ENCODE peak calls at places on chromosomes 2 and 18, in seven cellular contexts. C is sigmoid colon, M is psoas muscle, U is kidney epithelial cell, E is stomach, R is SK-N-SH, T is endothelial cell. N is an unnamed sample.

GRCh38 chr2:146213674-146214073 is 1631.2 kb upstream of the ACVR2A start:
- DNase-seq in M (no peak), R (no peak), E (no peak), U (no peak), T (no peak), C (no peak), N (no peak)

GRCh38 chr2:217102941-217103340 is 243.1 kb upstream of the TNP1 start:
- DNase-seq in C (no peak), T (no peak), R (no peak), E (no peak), M (no peak), U (no peak), N (no peak)

GRCh38 chr18:22545091-22545795 is 127.5 kb upstream of the CTAGE1 start:
- DNase-seq in M (no peak), C (no peak), U (no peak), E (no peak), T (no peak), R (no peak), N (no peak)

GRCh38 chr2:236503583-236503982 is 66.0 kb upstream of the ACKR3 start:
- DNase-seq in T (no peak), C (no peak), M (no peak), U (no peak), R (no peak), E (no peak), N (no peak)

GRCh38 chr2:227238242-227239237 is 74.1 kb downstream of the COL4A3 start:
- DNase-seq in T (peak; percentile 77), C (peak; percentile 75), R (peak; percentile 45), M (peak; percentile 69), E (peak; percentile 72), U (peak; percentile 34), N (peak; percentile 70)

GRCh38 chr2:128643221-128644065 is 324.8 kb upstream of the HS6ST1 start:
- DNase-seq in C (peak; percentile 46), M (no peak), R (no peak), E (peak; percentile 15), U (no peak), T (no peak), N (no peak)

GRCh38 chr2:146661494-146662096 is 1183.2 kb upstream of the ACVR2A start:
- DNase-seq in C (no peak), E (no peak), T (peak; percentile 11), U (no peak), R (peak; percentile 3), M (no peak), N (no peak)

GRCh38 chr2:164456599-164456998 is 164.7 kb downstream of the GRB14 start:
- DNase-seq in R (peak; percentile 51), M (no peak), E (no peak), C (no peak), T (no peak), U (no peak), N (peak; percentile 53)

GRCh38 chr2:2831656-2832055 is 500.6 kb upstream of the MYT1L start:
- DNase-seq in T (no peak), C (no peak), M (no peak), U (no peak), R (peak; percentile 62), E (peak; percentile 22), N (peak; percentile 62)

GRCh38 chr18:616380-616995 is 19.7 kb downstream of the CLUL1 start:
- DNase-seq in U (no peak), C (no peak), M (no peak), E (no peak), T (no peak), R (peak; percentile 44), N (no peak)

GRCh38 chr2:26610504-26611335 is 30.4 kb downstream of the CIB4 start:
- DNase-seq in R (no peak), C (peak; percentile 51), M (no peak), E (peak; percentile 63), U (no peak), T (no peak), N (no peak)

GRCh38 chr2:238720232-238720672 is 127.6 kb upstream of the TWIST2 start:
- DNase-seq in C (no peak), M (peak; percentile 78), E (peak; percentile 54), U (no peak), R (peak; percentile 62), T (peak; percentile 76), N (peak; percentile 58)

GRCh38 chr2:23528690-23529089 is 143.7 kb downstream of the KLHL29 start:
- DNase-seq in M (no peak), E (no peak), R (no peak), C (no peak), T (no peak), U (no peak), N (no peak)

GRCh38 chr2:70901235-70902066 is 34.2 kb upstream of the ATP6V1B1 start:
- DNase-seq in T (no peak), C (no peak), U (no peak), E (no peak), R (peak; percentile 71), M (no peak), N (peak; percentile 35)

GRCh38 chr2:230323385-230324106 is 3.4 kb upstream of the SP140L start:
- DNase-seq in C (no peak), R (peak; percentile 79), U (no peak), M (no peak), T (no peak), E (no peak), N (peak; percentile 77)
- TF ChIP-seq CTCF in C (no peak), R (peak; percentile 58), U (peak; percentile 14), M (no peak), T (no peak), E (no peak), N (peak; percentile 78)

DNA sequence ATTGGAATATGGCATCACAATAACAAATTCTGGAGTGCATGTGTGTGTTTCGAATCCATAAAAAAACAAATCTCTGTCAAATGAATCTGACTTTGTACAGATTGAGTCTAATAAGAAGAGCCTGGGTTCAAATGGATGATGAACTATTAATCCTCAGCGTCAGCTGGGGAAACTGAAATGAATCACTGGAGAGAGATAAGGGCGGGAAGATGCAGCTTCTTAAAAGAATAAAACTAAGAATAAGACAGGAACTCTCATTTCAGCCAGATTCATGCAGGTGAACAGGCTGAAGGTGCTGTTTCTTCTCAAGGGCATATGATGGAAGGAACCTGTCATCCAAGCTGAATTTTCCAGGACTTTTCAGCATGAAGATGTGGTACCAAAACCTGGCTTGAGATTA is 202.6 kb upstream of the TRIB2 start:
- DNase-seq in M (no peak), C (no peak), E (no peak), U (no peak), T (no peak), R (no peak), N (no peak)
- TF ChIP-seq CTCF in M (no peak), C (no peak), E (no peak), U (no peak), T (no peak), R (no peak), N (no peak)

GRCh38 chr2:1588994-1589611 is 155.2 kb downstream of the PXDN start:
- DNase-seq in U (no peak), R (no peak), T (no peak), C (no peak), M (peak; percentile 37), E (no peak), N (no peak)
- TF ChIP-seq CTCF in U (no peak), R (peak; percentile 31), T (no peak), C (no peak), M (no peak), E (no peak), N (no peak)

DNA sequence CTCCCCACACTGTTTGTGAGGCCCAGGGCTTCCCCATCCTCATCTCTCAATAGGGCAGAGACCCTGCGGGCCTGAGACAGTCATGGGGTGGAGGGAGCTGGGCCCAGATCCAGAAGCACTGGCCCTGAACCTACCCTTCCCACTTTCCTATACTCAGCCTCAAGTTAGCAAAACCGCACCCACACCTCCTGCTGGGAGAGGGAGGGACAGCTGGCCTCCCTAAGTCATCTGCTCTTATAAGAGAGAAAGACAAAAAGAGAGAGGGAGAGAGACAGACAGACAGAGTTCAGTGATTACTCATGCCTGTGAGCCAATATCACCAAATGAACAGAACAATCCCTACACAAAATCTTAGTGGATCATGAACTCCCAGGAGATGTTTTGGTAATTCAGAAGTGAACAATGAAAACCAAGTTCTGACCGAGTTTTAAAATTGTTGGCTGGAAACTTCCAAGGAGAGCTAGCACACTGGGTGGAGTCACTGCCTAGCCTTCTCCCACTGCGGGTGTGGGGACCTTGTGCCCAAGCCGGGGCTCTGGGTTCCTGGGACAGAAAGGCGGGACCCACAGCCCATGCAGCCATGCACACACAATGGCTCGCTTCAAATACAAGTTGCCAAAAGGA is 130.5 kb downstream of the PXDN start:
- DNase-seq in T (no peak), R (no peak), M (peak; percentile 70), U (no peak), C (no peak), E (no peak), N (no peak)
- TF ChIP-seq CTCF in T (no peak), R (no peak), M (no peak), U (peak; percentile 6), C (no peak), E (no peak), N (no peak)

GRCh38 chr18:67513285-67513684 is 3.2 kb downstream of the DSEL start:
- DNase-seq in R (no peak), C (no peak), E (no peak), U (no peak), M (no peak), T (no peak), N (no peak)
- TF ChIP-seq CTCF in R (peak; percentile 16), C (no peak), E (no peak), U (no peak), M (no peak), T (no peak), N (peak; percentile 49)

GRCh38 chr18:76767954-76768353 is 54.4 kb upstream of the ZNF236 start:
- DNase-seq in M (no peak), E (no peak), T (no peak), U (no peak), C (no peak), R (no peak), N (no peak)

GRCh38 chr18:76766429-76766828 is 55.9 kb upstream of the ZNF236 start:
- DNase-seq in C (no peak), R (no peak), T (no peak), M (no peak), E (no peak), U (no peak), N (no peak)

GRCh38 chr18:76765649-76766048 is 56.7 kb upstream of the ZNF236 start:
- DNase-seq in R (no peak), C (no peak), M (no peak), E (no peak), U (no peak), T (no peak), N (no peak)

GRCh38 chr18:76772665-76773064 is 49.7 kb upstream of the ZNF236 start:
- DNase-seq in U (no peak), T (no peak), M (no peak), C (no peak), E (no peak), R (no peak), N (no peak)

DNA sequence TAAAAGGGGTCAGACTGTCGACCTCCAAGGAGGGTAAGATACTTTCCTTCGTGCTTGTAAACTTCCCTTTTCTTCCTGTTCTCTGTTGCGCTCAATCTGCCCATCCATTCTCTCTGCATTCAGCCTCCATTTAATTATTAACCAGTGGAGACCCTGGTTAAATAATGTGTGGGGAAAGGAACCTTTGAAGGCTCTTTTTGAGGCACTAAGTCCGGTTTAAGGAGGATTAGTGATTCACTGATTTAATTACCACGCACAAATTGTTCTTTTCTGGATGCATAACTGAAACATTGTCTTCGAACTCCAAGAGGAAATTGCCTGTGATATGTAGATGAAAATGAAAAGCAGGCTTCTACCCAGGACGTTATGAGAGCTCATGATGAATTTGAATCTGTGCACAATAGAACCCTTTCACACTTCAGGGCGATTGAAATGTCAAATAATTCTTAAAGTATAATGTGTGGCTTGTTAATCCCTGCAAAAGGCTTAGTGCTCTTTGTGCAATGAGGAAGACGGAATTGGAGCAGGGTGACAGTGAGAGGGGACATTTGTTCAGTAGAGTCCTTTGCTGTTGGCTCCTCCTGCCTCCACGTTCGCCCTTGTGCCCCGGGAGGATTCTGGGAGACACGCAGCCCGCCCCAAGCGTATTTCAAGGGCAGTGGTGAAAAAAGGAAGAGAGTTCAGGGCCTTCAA is 51.1 kb upstream of the ZNF236 start:
- DNase-seq in E (no peak), R (no peak), U (no peak), M (no peak), T (no peak), C (no peak), N (no peak)
- TF ChIP-seq CTCF in E (no peak), R (no peak), U (no peak), M (no peak), T (no peak), C (no peak), N (no peak)